ENCODE peak calls at places on chromosomes 5 and 9, in six cellular contexts. X, N, G, K, D and A are unnamed samples.

GRCh38 chr5:158064331-158065123 is 205.6 kb upstream of the CLINT1 start:
- DNase-seq in X (no peak), N (no peak), G (no peak), K (no peak), D (no peak), A (no peak)

GRCh38 chr9:128323192-128323730 is 622 bp downstream of the COQ4 start:
- DNase-seq in X (no peak), N (no peak), G (no peak), K (no peak), D (no peak), A (no peak)

GRCh38 chr5:148488757-148489156 is 105.0 kb downstream of the FBXO38 start:
- DNase-seq in X (no peak), N (no peak), G (no peak), K (no peak), D (no peak), A (no peak)

GRCh38 chr9:35520404-35520790 is 30.5 kb downstream of the RUSC2 start:
- DNase-seq in X (no peak), N (no peak), G (no peak), K (no peak), D (no peak), A (no peak)

GRCh38 chr9:13587581-13587980 is 308.1 kb upstream of the MPDZ start:
- DNase-seq in X (no peak), N (no peak), G (no peak), K (no peak), D (no peak), A (no peak)

GRCh38 chr5:107739661-107740060 is 68.9 kb upstream of the EFNA5 start:
- DNase-seq in X (no peak), N (no peak), G (peak; percentile 36), K (no peak), D (no peak), A (no peak)

GRCh38 chr9:107513464-107514092 is 24.0 kb upstream of the KLF4 start:
- DNase-seq in X (no peak), N (no peak), G (no peak), K (no peak), D (no peak), A (no peak)

GRCh38 chr5:137344723-137345322 is 154.3 kb downstream of the SPOCK1 start:
- DNase-seq in X (peak; percentile 24), N (peak; percentile 28), G (peak; percentile 40), K (peak; percentile 66), D (peak; percentile 33), A (peak; percentile 33)

GRCh38 chr5:124136609-124137008 is 609.8 kb downstream of the ZNF608 start:
- DNase-seq in X (no peak), N (peak; percentile 18), G (no peak), K (no peak), D (no peak), A (no peak)

GRCh38 chr5:127650649-127651048 is 1.8 kb downstream of the CTXN3 start:
- DNase-seq in X (no peak), N (no peak), G (no peak), K (no peak), D (no peak), A (no peak)

GRCh38 chr5:172503925-172504730 is 49.8 kb upstream of the SH3PXD2B start:
- DNase-seq in X (peak; percentile 19), N (no peak), G (no peak), K (no peak), D (peak; percentile 2), A (peak; percentile 73)

GRCh38 chr5:155726267-155726666 is 600.7 kb upstream of the SGCD start:
- DNase-seq in X (no peak), N (no peak), G (no peak), K (no peak), D (no peak), A (no peak)

GRCh38 chr9:7284517-7284916 is 515.1 kb downstream of the DMAC1 start:
- DNase-seq in X (no peak), N (no peak), G (no peak), K (no peak), D (no peak), A (no peak)

GRCh38 chr5:110590187-110590586 is 136.3 kb downstream of the TMEM232 start:
- DNase-seq in X (no peak), N (no peak), G (no peak), K (no peak), D (no peak), A (no peak)

GRCh38 chr5:175809531-175810121 is 61.8 kb upstream of the CPLX2 start:
- DNase-seq in X (no peak), N (no peak), G (no peak), K (peak; percentile 1), D (no peak), A (no peak)

GRCh38 chr5:141783599-141784296 is 94.5 kb downstream of the PCDH1 start:
- DNase-seq in X (no peak), N (no peak), G (no peak), K (no peak), D (no peak), A (no peak)

GRCh38 chr5:136435951-136436544 is 70.7 kb upstream of the TRPC7 start:
- DNase-seq in X (no peak), N (no peak), G (no peak), K (no peak), D (no peak), A (no peak)

GRCh38 chr5:6461793-6462650 is 13.4 kb downstream of the UBE2QL1 start:
- DNase-seq in X (no peak), N (no peak), G (no peak), K (no peak), D (no peak), A (no peak)

GRCh38 chr9:116717150-116717549 is 30.0 kb downstream of the TRIM32 start:
- DNase-seq in X (no peak), N (no peak), G (no peak), K (peak; percentile 32), D (no peak), A (no peak)

GRCh38 chr5:139654875-139655491 is 6.8 kb downstream of the CXXC5 start:
- DNase-seq in X (no peak), N (peak; percentile 75), G (peak; percentile 66), K (no peak), D (no peak), A (no peak)

GRCh38 chr9:108786322-108786721 is 69.5 kb downstream of the ACTL7B start:
- DNase-seq in X (no peak), N (no peak), G (no peak), K (no peak), D (no peak), A (no peak)
- TF ChIP-seq POLR2AphosphoS5 in X (no peak), N (no peak), G (no peak), K (no peak), D (no peak), A (no peak)

DNA sequence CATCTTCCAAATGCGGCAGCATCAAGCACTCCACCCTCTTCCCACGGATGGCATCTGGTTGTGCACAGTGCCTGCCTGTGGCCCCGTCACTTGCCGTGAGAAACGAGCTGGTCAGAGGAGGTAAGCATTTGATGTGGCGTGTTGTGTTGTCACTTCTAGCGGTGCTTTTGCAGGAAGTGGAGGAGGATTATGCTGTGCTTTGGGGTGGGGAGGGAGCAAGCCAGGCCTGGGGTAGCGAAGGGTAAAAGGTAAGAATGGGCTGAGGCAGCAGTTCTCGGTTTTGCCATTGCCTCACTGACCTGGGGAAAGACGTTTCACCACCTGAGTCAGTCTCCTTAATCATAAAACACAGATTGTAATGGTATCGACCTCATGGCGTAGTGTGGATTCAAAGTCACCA is 2.3 kb upstream of the POMT1 start:
- DNase-seq in X (no peak), N (no peak), G (no peak), K (no peak), D (no peak), A (peak; percentile 21)
- H3K36me3 ChIP-seq in X (peaks cover 36% of the 10 kb centered on the region), N (peaks cover 51% of the 10 kb centered on the region), G (peaks cover 53% of the 10 kb centered on the region), K (peaks cover 39% of the 10 kb centered on the region), D (peaks cover 20% of the 10 kb centered on the region), A (peaks cover 24% of the 10 kb centered on the region)

GRCh38 chr5:40674661-40675235 is 5.0 kb upstream of the PTGER4 start:
- DNase-seq in X (no peak), N (no peak), G (no peak), K (no peak), D (no peak), A (no peak)

GRCh38 chr5:40675396-40676133 is 4.2 kb upstream of the PTGER4 start:
- DNase-seq in X (no peak), N (no peak), G (no peak), K (no peak), D (no peak), A (no peak)

GRCh38 chr5:40676643-40677333 is 2.9 kb upstream of the PTGER4 start:
- DNase-seq in X (peak; percentile 28), N (no peak), G (no peak), K (no peak), D (no peak), A (no peak)

GRCh38 chr5:40669606-40670005 is 10.1 kb upstream of the PTGER4 start:
- DNase-seq in X (no peak), N (no peak), G (no peak), K (no peak), D (no peak), A (no peak)

GRCh38 chr5:40672440-40672839 is 7.3 kb upstream of the PTGER4 start:
- DNase-seq in X (no peak), N (no peak), G (no peak), K (no peak), D (no peak), A (no peak)
- TF ChIP-seq POLR2AphosphoS5 in X (no peak), N (no peak), G (no peak), K (no peak), D (no peak), A (no peak)

DNA sequence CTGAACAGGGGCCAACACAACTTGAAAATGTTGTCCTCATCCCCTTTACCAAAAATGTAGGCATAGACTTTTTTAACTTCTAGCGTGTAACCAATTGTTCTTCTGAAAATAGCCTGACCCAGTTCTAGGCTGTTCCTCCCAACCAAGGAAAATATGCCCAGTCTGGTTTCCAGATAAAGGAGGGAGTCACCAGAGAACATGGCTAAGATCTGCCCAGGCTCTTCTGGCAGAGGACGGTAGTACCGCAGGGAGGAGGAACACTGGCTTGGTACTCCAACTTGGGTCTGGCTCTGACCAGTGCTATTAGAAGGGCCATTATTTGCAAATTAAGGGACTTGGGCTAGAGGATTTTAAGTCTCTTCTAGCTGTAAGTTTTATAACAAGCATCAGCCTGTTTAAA is 63.1 kb downstream of the GRAMD2B start:
- DNase-seq in X (no peak), N (no peak), G (no peak), K (no peak), D (no peak), A (no peak)
- H3K36me3 ChIP-seq in X (peaks cover 94% of the 10 kb centered on the region), N (peaks cover 20% of the 10 kb centered on the region), G (peaks cover 96% of the 10 kb centered on the region), K (peaks cover 11% of the 10 kb centered on the region), D (no peaks in the 10 kb centered on the region), A (peaks cover 43% of the 10 kb centered on the region)

GRCh38 chr5:54313311-54314270 is 3.2 kb upstream of the ARL15 start:
- DNase-seq in X (peak; percentile 41), N (no peak), G (no peak), K (no peak), D (no peak), A (no peak)
- TF ChIP-seq POLR2AphosphoS5 in X (peak; percentile 66), N (no peak), G (no peak), K (no peak), D (no peak), A (no peak)

GRCh38 chr9:125024917-125025316 is 84.0 kb upstream of the GOLGA1 start:
- DNase-seq in X (no peak), N (no peak), G (no peak), K (no peak), D (no peak), A (no peak)
- H3K36me3 ChIP-seq in X (peaks cover 44% of the 10 kb centered on the region), N (peaks cover 19% of the 10 kb centered on the region), G (peaks cover 34% of the 10 kb centered on the region), K (peaks cover 6% of the 10 kb centered on the region), D (no peaks in the 10 kb centered on the region), A (no peaks in the 10 kb centered on the region)